ENCODE peak calls at places on chromosomes 16 and 17, in eight cellular contexts. One of them, this sample, is unnamed.
A peak's percentile ranks its signal among the peaks of the same experiment; 100 is the strongest.

GRCh38 chr16:11662582-11662981 is 5.7 kb upstream of the SNN start:
- DNase-seq in AG04449: no peak
- DNase-seq in fibroblast of the aortic adventitia: no peak
- DNase-seq in IMR-90: no peak
- DNase-seq in neural crest cell: no peak
- DNase-seq in left ventricle myocardium superior: no peak
- DNase-seq in A172: no peak
- DNase-seq in NCI-H460: no peak
- DNase-seq in this sample: no peak

GRCh38 chr17:13024033-13024432 is 6.2 kb upstream of the ELAC2 start:
- DNase-seq in A172: no peak
- DNase-seq in fibroblast of the aortic adventitia: no peak
- DNase-seq in NCI-H460: no peak
- DNase-seq in neural crest cell: no peak
- DNase-seq in AG04449: no peak
- DNase-seq in IMR-90: no peak
- DNase-seq in left ventricle myocardium superior: no peak
- DNase-seq in this sample: no peak

GRCh38 chr17:31997005-31997404 is 10.2 kb upstream of the LRRC37B start:
- DNase-seq in IMR-90: no peak
- DNase-seq in fibroblast of the aortic adventitia: no peak
- DNase-seq in AG04449: no peak
- DNase-seq in neural crest cell: no peak
- DNase-seq in A172: peak; percentile 16
- DNase-seq in NCI-H460: no peak
- DNase-seq in left ventricle myocardium superior: no peak
- DNase-seq in this sample: no peak

GRCh38 chr17:8466466-8466865 is 30.8 kb downstream of the NDEL1 start:
- DNase-seq in neural crest cell: no peak
- DNase-seq in NCI-H460: no peak
- DNase-seq in fibroblast of the aortic adventitia: peak; percentile 85
- DNase-seq in left ventricle myocardium superior: no peak
- DNase-seq in A172: no peak
- DNase-seq in AG04449: peak; percentile 71
- DNase-seq in IMR-90: peak; percentile 56
- DNase-seq in this sample: no peak

GRCh38 chr16:73483934-73484712 is 436.2 kb upstream of the ZFHX3 start:
- DNase-seq in NCI-H460: no peak
- DNase-seq in neural crest cell: no peak
- DNase-seq in left ventricle myocardium superior: no peak
- DNase-seq in A172: no peak
- DNase-seq in fibroblast of the aortic adventitia: no peak
- DNase-seq in IMR-90: no peak
- DNase-seq in AG04449: no peak
- DNase-seq in this sample: no peak

GRCh38 chr17:48429156-48429555 is 858 bp downstream of the SKAP1 start:
- DNase-seq in left ventricle myocardium superior: no peak
- DNase-seq in fibroblast of the aortic adventitia: no peak
- DNase-seq in NCI-H460: no peak
- DNase-seq in A172: no peak
- DNase-seq in IMR-90: no peak
- DNase-seq in neural crest cell: no peak
- DNase-seq in AG04449: no peak
- DNase-seq in this sample: no peak

GRCh38 chr16:67658849-67659674 is 998 bp downstream of the ACD start:
- DNase-seq in fibroblast of the aortic adventitia: no peak
- DNase-seq in A172: no peak
- DNase-seq in NCI-H460: no peak
- DNase-seq in left ventricle myocardium superior: no peak
- DNase-seq in IMR-90: no peak
- DNase-seq in AG04449: no peak
- DNase-seq in neural crest cell: no peak
- DNase-seq in this sample: no peak

GRCh38 chr17:67500261-67500660 is 123.2 kb downstream of the PITPNC1 start:
- DNase-seq in fibroblast of the aortic adventitia: peak; percentile 53
- DNase-seq in NCI-H460: no peak
- DNase-seq in neural crest cell: no peak
- DNase-seq in IMR-90: peak; percentile 43
- DNase-seq in left ventricle myocardium superior: no peak
- DNase-seq in A172: no peak
- DNase-seq in AG04449: no peak
- DNase-seq in this sample: peak; percentile 34

GRCh38 chr17:66431080-66431795 is 128.8 kb downstream of the PRKCA start:
- DNase-seq in NCI-H460: no peak
- DNase-seq in left ventricle myocardium superior: no peak
- DNase-seq in A172: no peak
- DNase-seq in neural crest cell: no peak
- DNase-seq in IMR-90: peak; percentile 41
- DNase-seq in fibroblast of the aortic adventitia: peak; percentile 37
- DNase-seq in AG04449: no peak
- DNase-seq in this sample: no peak

GRCh38 chr17:41906465-41907184 is 12.1 kb downstream of the ACLY start:
- DNase-seq in AG04449: no peak
- DNase-seq in IMR-90: peak; percentile 35
- DNase-seq in left ventricle myocardium superior: no peak
- DNase-seq in neural crest cell: no peak
- DNase-seq in fibroblast of the aortic adventitia: peak; percentile 17
- DNase-seq in A172: no peak
- DNase-seq in NCI-H460: no peak
- DNase-seq in this sample: no peak

GRCh38 chr17:7022791-7023571 is at the start of gene BCL6B:
- DNase-seq in IMR-90: no peak
- DNase-seq in fibroblast of the aortic adventitia: no peak
- DNase-seq in AG04449: no peak
- DNase-seq in NCI-H460: no peak
- DNase-seq in left ventricle myocardium superior: peak; percentile 52
- DNase-seq in neural crest cell: no peak
- DNase-seq in A172: no peak
- DNase-seq in this sample: no peak

GRCh38 chr17:78341559-78342437 is 18.1 kb downstream of the SOCS3 start:
- DNase-seq in left ventricle myocardium superior: peak; percentile 92
- DNase-seq in IMR-90: peak; percentile 74
- DNase-seq in AG04449: no peak
- DNase-seq in NCI-H460: peak; percentile 86
- DNase-seq in A172: peak; percentile 75
- DNase-seq in fibroblast of the aortic adventitia: peak; percentile 81
- DNase-seq in neural crest cell: peak; percentile 44
- DNase-seq in this sample: peak; percentile 91

GRCh38 chr16:23570992-23571632 is 13.6 kb downstream of the UBFD1 start:
- DNase-seq in fibroblast of the aortic adventitia: no peak
- DNase-seq in NCI-H460: no peak
- DNase-seq in neural crest cell: no peak
- DNase-seq in A172: no peak
- DNase-seq in AG04449: no peak
- DNase-seq in IMR-90: no peak
- DNase-seq in left ventricle myocardium superior: no peak
- DNase-seq in this sample: no peak

GRCh38 chr16:57544129-57544653 is 1.7 kb downstream of the ADGRG5 start:
- DNase-seq in A172: no peak
- DNase-seq in fibroblast of the aortic adventitia: no peak
- DNase-seq in neural crest cell: no peak
- DNase-seq in IMR-90: no peak
- DNase-seq in NCI-H460: no peak
- DNase-seq in left ventricle myocardium superior: no peak
- DNase-seq in AG04449: no peak
- DNase-seq in this sample: no peak

GRCh38 chr17:1000597-1001490 is 3.9 kb downstream of the TIMM22 start:
- DNase-seq in left ventricle myocardium superior: peak; percentile 67
- DNase-seq in IMR-90: peak; percentile 74
- DNase-seq in A172: no peak
- DNase-seq in AG04449: no peak
- DNase-seq in fibroblast of the aortic adventitia: peak; percentile 44
- DNase-seq in neural crest cell: no peak
- DNase-seq in NCI-H460: no peak
- DNase-seq in this sample: peak; percentile 80

GRCh38 chr16:77093999-77094398 is 97.0 kb upstream of the MON1B start:
- DNase-seq in AG04449: no peak
- DNase-seq in left ventricle myocardium superior: no peak
- DNase-seq in A172: no peak
- DNase-seq in fibroblast of the aortic adventitia: no peak
- DNase-seq in NCI-H460: no peak
- DNase-seq in neural crest cell: no peak
- DNase-seq in IMR-90: no peak
- DNase-seq in this sample: no peak

GRCh38 chr17:9810100-9810949 is 11.6 kb downstream of the GSG1L2 start:
- DNase-seq in AG04449: no peak
- DNase-seq in NCI-H460: no peak
- DNase-seq in left ventricle myocardium superior: no peak
- DNase-seq in IMR-90: no peak
- DNase-seq in neural crest cell: no peak
- DNase-seq in fibroblast of the aortic adventitia: no peak
- DNase-seq in A172: no peak
- DNase-seq in this sample: no peak

GRCh38 chr16:50653633-50654524 is 27.2 kb downstream of the SNX20 start:
- DNase-seq in left ventricle myocardium superior: no peak
- DNase-seq in IMR-90: no peak
- DNase-seq in neural crest cell: no peak
- DNase-seq in A172: no peak
- DNase-seq in NCI-H460: no peak
- DNase-seq in fibroblast of the aortic adventitia: no peak
- DNase-seq in AG04449: no peak
- DNase-seq in this sample: no peak

GRCh38 chr17:48614904-48615211 is 234 bp downstream of the HOXB8 start:
- DNase-seq in NCI-H460: no peak
- DNase-seq in neural crest cell: no peak
- DNase-seq in A172: peak; percentile 87
- DNase-seq in left ventricle myocardium superior: no peak
- DNase-seq in AG04449: no peak
- DNase-seq in fibroblast of the aortic adventitia: no peak
- DNase-seq in IMR-90: no peak
- DNase-seq in this sample: no peak

GRCh38 chr16:84331998-84332780 is 36.1 kb upstream of the ATP2C2 start:
- DNase-seq in neural crest cell: no peak
- DNase-seq in AG04449: no peak
- DNase-seq in fibroblast of the aortic adventitia: no peak
- DNase-seq in IMR-90: no peak
- DNase-seq in A172: peak; percentile 62
- DNase-seq in left ventricle myocardium superior: no peak
- DNase-seq in NCI-H460: no peak
- DNase-seq in this sample: no peak

GRCh38 chr17:59267776-59268175 is 47.5 kb downstream of the GDPD1 start:
- DNase-seq in AG04449: no peak
- DNase-seq in IMR-90: no peak
- DNase-seq in A172: no peak
- DNase-seq in fibroblast of the aortic adventitia: no peak
- DNase-seq in left ventricle myocardium superior: no peak
- DNase-seq in neural crest cell: no peak
- DNase-seq in NCI-H460: no peak
- DNase-seq in this sample: no peak

This sample was measured in cardiac fibroblast.